ENCODE peak calls at places on chromosome 2, in four cellular contexts. P, N, R and C are unnamed samples.

GRCh38 chr2:75476778-75477177 is 84.0 kb downstream of the EVA1A start:
- DNase-seq in P (no peak), N (peak; percentile 87), R (no peak), C (no peak)

GRCh38 chr2:237533668-237534138 is 32.7 kb upstream of the PRLH start:
- DNase-seq in P (no peak), N (no peak), R (no peak), C (no peak)

GRCh38 chr2:134657650-134658250 is 61.0 kb downstream of the TMEM163 start:
- DNase-seq in P (peak; percentile 27), N (peak; percentile 14), R (no peak), C (peak; percentile 16)

GRCh38 chr2:130825231-130825971 is 11.3 kb upstream of the ARHGEF4 start:
- DNase-seq in P (no peak), N (no peak), R (no peak), C (no peak)

GRCh38 chr2:121949271-121949670 is 193.8 kb downstream of the TSN start:
- DNase-seq in P (no peak), N (no peak), R (no peak), C (no peak)

GRCh38 chr2:39058101-39058500 is 62.8 kb downstream of the SOS1 start:
- DNase-seq in P (no peak), N (no peak), R (no peak), C (no peak)

GRCh38 chr2:221422516-221423211 is 149.4 kb downstream of the EPHA4 start:
- DNase-seq in P (peak; percentile 18), N (no peak), R (no peak), C (no peak)

GRCh38 chr2:216793386-216793785 is 66.5 kb downstream of the TNP1 start:
- DNase-seq in P (no peak), N (no peak), R (no peak), C (no peak)

GRCh38 chr2:189116059-189116458 is 63.5 kb downstream of the COL5A2 start:
- DNase-seq in P (no peak), N (peak; percentile 84), R (no peak), C (no peak)

GRCh38 chr2:238945433-238946150 is 97.7 kb downstream of the TWIST2 start:
- DNase-seq in P (peak; percentile 45), N (peak; percentile 33), R (peak; percentile 83), C (no peak)

GRCh38 chr2:215435261-215435808 is 533 bp downstream of the FN1 start:
- DNase-seq in P (peak; percentile 24), N (peak; percentile 69), R (no peak), C (no peak)

GRCh38 chr2:83079007-83079406 is 1380.1 kb downstream of the SUCLG1 start:
- DNase-seq in P (no peak), N (no peak), R (no peak), C (no peak)

GRCh38 chr2:160319700-160320099 is 119.6 kb upstream of the ITGB6 start:
- DNase-seq in P (no peak), N (no peak), R (no peak), C (no peak)

GRCh38 chr2:229922449-229923386 is at the start of gene FBXO36:
- DNase-seq in P (peak; percentile 92), N (peak; percentile 77), R (no peak), C (peak; percentile 61)

GRCh38 chr2:190511104-190511503 is 23.4 kb downstream of the NEMP2 start:
- DNase-seq in P (peak; percentile 56), N (peak; percentile 36), R (no peak), C (no peak)

GRCh38 chr2:56127013-56127772 is 56.6 kb upstream of the CCDC85A start:
- DNase-seq in P (no peak), N (no peak), R (no peak), C (no peak)

GRCh38 chr2:107742460-107743027 is 84.1 kb upstream of the RGPD4 start:
- DNase-seq in P (no peak), N (no peak), R (no peak), C (no peak)

GRCh38 chr2:144325086-144325485 is 194.8 kb downstream of the ZEB2 start:
- DNase-seq in P (no peak), N (no peak), R (no peak), C (no peak)

GRCh38 chr2:28976584-28976983 is 4.5 kb upstream of the TOGARAM2 start:
- DNase-seq in P (no peak), N (no peak), R (no peak), C (no peak)

GRCh38 chr2:125405816-125406215 is 1250.1 kb upstream of the GYPC start:
- DNase-seq in P (peak; percentile 82), N (peak; percentile 12), R (no peak), C (no peak)

GRCh38 chr2:54750040-54750439 is 26.6 kb downstream of the EML6 start:
- DNase-seq in P (no peak), N (no peak), R (no peak), C (no peak)

DNA sequence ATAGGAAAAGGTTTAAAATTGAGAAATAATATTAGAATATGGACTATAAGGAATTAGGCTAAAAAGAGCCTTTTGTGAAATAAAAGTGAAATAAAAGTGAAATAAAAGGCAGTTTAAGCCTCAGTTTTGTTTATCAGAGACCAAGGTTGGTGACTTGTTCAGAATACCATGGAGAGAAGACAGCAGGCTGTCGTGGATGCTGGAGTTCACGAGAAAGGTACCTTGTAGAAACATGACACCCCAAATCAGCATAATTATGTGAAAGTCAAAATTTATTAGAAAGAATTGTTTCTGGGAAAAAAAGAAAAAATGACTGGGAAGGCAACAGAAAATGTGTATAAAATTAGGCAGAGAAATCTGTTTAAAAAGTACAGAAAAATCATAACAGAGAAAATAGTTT is 46.5 kb upstream of the SPAG16 start:
- DNase-seq in P (no peak), N (no peak), R (no peak), C (no peak)
- H3K27ac ChIP-seq in P (peak overlapping the region; percentile 61), N (peak overlapping the region; percentile 43), R (no peak overlapping the region), C (no peak overlapping the region)

GRCh38 chr2:6864251-6864758 is 1.4 kb downstream of the CMPK2 start:
- DNase-seq in P (no peak), N (no peak), R (no peak), C (no peak)
- H3K4me3 ChIP-seq in P (no peak overlapping the region), N (peak overlapping the region; percentile 70), R (peak overlapping the region; percentile 69), C (no peak overlapping the region)

GRCh38 chr2:9203876-9204275 is 2.7 kb upstream of the ASAP2 start:
- DNase-seq in P (no peak), N (no peak), R (no peak), C (no peak)

GRCh38 chr2:9204939-9205338 is 1.7 kb upstream of the ASAP2 start:
- DNase-seq in P (no peak), N (no peak), R (no peak), C (no peak)

GRCh38 chr2:9205963-9206948 is at the start of gene ASAP2:
- DNase-seq in P (peak; percentile 76), N (peak; percentile 88), R (peak; percentile 83), C (no peak)

GRCh38 chr2:9206991-9207640 is 504 bp downstream of the ASAP2 start:
- DNase-seq in P (peak; percentile 53), N (peak; percentile 44), R (no peak), C (no peak)

GRCh38 chr2:9205481-9205880 is 1.1 kb upstream of the ASAP2 start:
- DNase-seq in P (no peak), N (no peak), R (no peak), C (no peak)
- H3K27ac ChIP-seq in P (peak overlapping the region; percentile 93), N (peak overlapping the region; percentile 78), R (peak overlapping the region; percentile 90), C (no peak overlapping the region)

GRCh38 chr2:109415460-109416004 is 198.2 kb downstream of the SEPTIN10 start:
- DNase-seq in P (no peak), N (no peak), R (no peak), C (no peak)
- H3K4me3 ChIP-seq in P (no peak overlapping the region), N (no peak overlapping the region), R (no peak overlapping the region), C (no peak overlapping the region)

DNA sequence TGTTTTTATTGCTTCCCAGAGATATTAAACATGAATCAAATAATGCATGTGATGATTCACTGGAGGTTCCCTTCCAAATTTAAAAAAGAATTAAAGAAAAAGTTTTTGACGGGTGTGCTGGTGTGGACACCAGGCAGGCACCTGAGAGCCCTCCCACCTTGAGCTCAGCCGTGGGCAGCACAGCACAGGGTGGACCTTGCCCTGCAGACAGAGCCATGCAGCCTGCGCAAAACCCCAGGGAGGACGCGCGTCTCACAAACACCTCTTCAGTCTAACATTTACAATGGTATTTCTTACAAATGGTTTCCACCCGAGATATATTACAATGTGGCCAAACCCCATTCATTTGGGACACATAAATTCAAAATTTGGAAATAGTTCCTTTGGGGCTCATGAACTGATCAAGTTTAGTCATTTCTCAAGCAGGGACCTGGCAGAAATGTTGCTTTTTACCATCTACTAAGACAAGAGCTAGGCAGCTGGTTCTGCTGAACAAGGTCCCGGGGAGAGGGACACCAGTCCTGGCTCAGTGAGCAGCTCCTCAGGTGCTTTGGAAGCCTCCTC is 45.4 kb downstream of the ODC1 start:
- DNase-seq in P (no peak), N (no peak), R (no peak), C (no peak)
- H3K27ac ChIP-seq in P (peak overlapping the region; percentile 95), N (no peak overlapping the region), R (no peak overlapping the region), C (no peak overlapping the region)